ENCODE peak calls at places on chromosomes 2 and 18, in six cellular contexts. M is sigmoid colon, N is testis, E is A549, L is body of pancreas, P is Peyer's patch. R is an unnamed sample. For H3K4me1, the result is how much of the 10 kb centered on the place peaks cover.

GRCh38 chr18:57811477-57812125 is 8.5 kb upstream of the ATP8B1 start:
- DNase-seq in M (no peak), N (no peak), E (no peak), L (no peak), P (no peak), R (no peak)

GRCh38 chr2:72316774-72317173 is 169.1 kb upstream of the CYP26B1 start:
- DNase-seq in M (no peak), N (no peak), E (no peak), L (no peak), P (no peak), R (no peak)

GRCh38 chr2:28101892-28102291 is 211.4 kb downstream of the BABAM2 start:
- DNase-seq in M (no peak), N (no peak), E (no peak), L (no peak), P (no peak), R (no peak)

GRCh38 chr2:241195506-241196130 is 7.1 kb downstream of the ANO7 start:
- DNase-seq in M (no peak), N (no peak), E (no peak), L (no peak), P (peak), R (no peak)

GRCh38 chr2:74745766-74746165 is 88.2 kb upstream of the HK2 start:
- DNase-seq in M (no peak), N (no peak), E (no peak), L (no peak), P (no peak), R (no peak)

GRCh38 chr2:150479075-150479915 is 8.2 kb downstream of the RND3 start:
- DNase-seq in M (no peak), N (no peak), E (no peak), L (no peak), P (no peak), R (no peak)

GRCh38 chr2:11551569-11552259 is 17.9 kb downstream of the GREB1 start:
- DNase-seq in M (no peak), N (peak), E (no peak), L (no peak), P (no peak), R (no peak)

GRCh38 chr18:998976-999375 is 94.3 kb downstream of the ADCYAP1 start:
- DNase-seq in M (no peak), N (no peak), E (no peak), L (no peak), P (no peak), R (no peak)

GRCh38 chr18:5298156-5298852 is 2.8 kb upstream of the ZBTB14 start:
- DNase-seq in M (no peak), N (peak), E (no peak), L (no peak), P (no peak), R (peak)

GRCh38 chr18:22345733-22346132 is 72.0 kb downstream of the CTAGE1 start:
- DNase-seq in M (no peak), N (peak), E (no peak), L (no peak), P (no peak), R (no peak)

GRCh38 chr2:235194836-235195235 is 243.0 kb downstream of the SH3BP4 start:
- DNase-seq in M (no peak), N (no peak), E (no peak), L (no peak), P (no peak), R (no peak)

GRCh38 chr2:211875488-211875887 is 663.1 kb downstream of the ERBB4 start:
- DNase-seq in M (no peak), N (no peak), E (no peak), L (no peak), P (no peak), R (no peak)

GRCh38 chr2:240615830-240616547 is 9.3 kb upstream of the GPR35 start:
- DNase-seq in M (peak), N (no peak), E (no peak), L (peak), P (peak), R (no peak)

GRCh38 chr2:152647417-152648010 is 69.7 kb downstream of the PRPF40A start:
- DNase-seq in M (peak), N (peak), E (no peak), L (peak), P (peak), R (peak)

GRCh38 chr2:112577756-112578155 is 6.7 kb upstream of the CHCHD5 start:
- DNase-seq in M (no peak), N (no peak), E (no peak), L (no peak), P (no peak), R (no peak)

GRCh38 chr2:45184606-45185005 is 175.4 kb upstream of the SIX2 start:
- DNase-seq in M (no peak), N (no peak), E (peak), L (no peak), P (no peak), R (no peak)

GRCh38 chr2:195674491-195675226 is 17.6 kb downstream of the SLC39A10 start:
- DNase-seq in M (no peak), N (no peak), E (no peak), L (no peak), P (no peak), R (no peak)

GRCh38 chr18:5463390-5463789 is 80.4 kb downstream of the EPB41L3 start:
- DNase-seq in M (peak), N (peak), E (no peak), L (peak), P (no peak), R (peak)

GRCh38 chr2:168639501-168639900 is 162.9 kb upstream of the NOSTRIN start:
- DNase-seq in M (peak), N (peak), E (no peak), L (peak), P (peak), R (peak)

GRCh38 chr2:65186872-65187851 is 40.5 kb upstream of the ACTR2 start:
- DNase-seq in M (peak), N (peak), E (peak), L (peak), P (peak), R (peak)

GRCh38 chr2:23618696-23619530 is 233.9 kb downstream of the KLHL29 start:
- DNase-seq in M (peak), N (no peak), E (no peak), L (no peak), P (no peak), R (no peak)

GRCh38 chr18:56593906-56594305 is 44.5 kb downstream of the TXNL1 start:
- DNase-seq in M (no peak), N (no peak), E (no peak), L (no peak), P (no peak), R (no peak)

GRCh38 chr2:203690110-203691047 is 16.1 kb upstream of the CD28 start:
- DNase-seq in M (no peak), N (no peak), E (no peak), L (no peak), P (no peak), R (no peak)
- H3K4me1 ChIP-seq in M (under half), N (under half), E (under half), L (under half), P (under half), R (half or more)

GRCh38 chr18:23487738-23488625 is 15.3 kb upstream of the RMC1 start:
- DNase-seq in M (no peak), N (no peak), E (no peak), L (peak), P (no peak), R (no peak)
- TF ChIP-seq POLR2A in M (no peak), N (no peak), E (no peak), L (no peak), P (no peak), R (no peak)

GRCh38 chr2:172339431-172340010 is 87.9 kb upstream of the ITGA6 start:
- DNase-seq in M (no peak), N (no peak), E (no peak), L (peak), P (no peak), R (no peak)
- H3K4me1 ChIP-seq in M (under half), N (under half), E (under half), L (half or more), P (under half), R (under half)

GRCh38 chr2:239329284-239329971 is 71.4 kb downstream of the HDAC4 start:
- DNase-seq in M (peak), N (no peak), E (no peak), L (no peak), P (no peak), R (no peak)

GRCh38 chr2:239328306-239329191 is 72.3 kb downstream of the HDAC4 start:
- DNase-seq in M (peak), N (peak), E (no peak), L (peak), P (peak), R (peak)

GRCh38 chr2:239324456-239324855 is 76.4 kb downstream of the HDAC4 start:
- DNase-seq in M (no peak), N (peak), E (no peak), L (no peak), P (no peak), R (no peak)

GRCh38 chr2:239327536-239328305 is 73.1 kb downstream of the HDAC4 start:
- DNase-seq in M (no peak), N (no peak), E (no peak), L (no peak), P (no peak), R (no peak)

DNA sequence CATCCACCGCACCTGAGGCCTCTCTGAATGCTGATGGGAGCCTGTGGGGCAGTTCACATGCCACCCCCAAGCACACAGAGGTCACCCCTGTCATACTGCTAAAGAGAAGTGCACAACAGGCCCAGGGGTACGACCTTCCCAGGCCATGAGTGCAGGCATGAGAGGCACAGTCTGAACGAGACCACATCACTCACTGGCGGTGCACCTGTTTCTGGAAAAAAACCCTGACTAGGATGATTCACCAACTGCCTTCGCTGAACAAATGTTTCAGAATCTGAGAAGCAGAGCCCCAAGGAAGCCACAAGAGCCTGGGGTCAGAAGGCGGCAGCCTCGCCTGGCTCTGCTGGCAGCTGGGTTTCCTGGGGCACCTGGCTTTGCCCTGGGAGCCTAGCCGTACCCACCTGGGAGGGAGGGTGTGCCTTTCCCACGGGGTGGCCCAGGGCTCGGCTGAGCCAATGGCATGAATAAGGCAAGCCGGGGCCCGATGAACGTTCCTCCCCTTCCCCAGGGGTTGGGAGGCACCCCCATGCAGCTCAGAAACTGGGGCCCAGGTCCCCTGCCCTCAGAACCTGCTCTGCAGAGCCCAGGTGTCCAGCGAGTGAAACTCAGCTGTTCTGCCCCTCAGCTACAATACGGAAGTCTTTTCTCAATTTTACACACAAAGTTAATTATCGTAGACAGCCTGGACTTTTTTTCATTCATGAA is 73.8 kb downstream of the HDAC4 start:
- DNase-seq in M (peak), N (no peak), E (no peak), L (peak), P (no peak), R (no peak)
- TF ChIP-seq POLR2A in M (no peak), N (no peak), E (no peak), L (no peak), P (no peak), R (no peak)

GRCh38 chr2:1590611-1591460 is 153.5 kb downstream of the PXDN start:
- DNase-seq in M (no peak), N (no peak), E (no peak), L (no peak), P (no peak), R (no peak)
- H3K4me1 ChIP-seq in M (under half), N (under half), E (under half), L (under half), P (under half), R (under half)

GRCh38 chr2:197804049-197804757 is at the start of gene PLCL1:
- DNase-seq in M (peak), N (peak), E (peak), L (peak), P (peak), R (peak)
- TF ChIP-seq POLR2A in M (no peak), N (no peak), E (no peak), L (no peak), P (peak), R (peak)

GRCh38 chr18:78913395-78913794 is 66.2 kb upstream of the SALL3 start:
- DNase-seq in M (no peak), N (no peak), E (no peak), L (no peak), P (no peak), R (no peak)
- H3K4me1 ChIP-seq in M (under half), N (under half), E (under half), L (under half), P (under half), R (under half)

R was measured in tibial nerve.